ENCODE peak calls at places on chromosomes 5 and 9, in seven cellular contexts. F is SIG-M5, I is PC-9, E is H4, Z is cardiac fibroblast, H is fibroblast of pulmonary artery, X is NCI-H1417. T is an unnamed sample.

GRCh38 chr5:60522299-60522915 is 177.6 kb downstream of the DEPDC1B start:
- DNase-seq in F (no peak), I (no peak), E (no peak), Z (peak; percentile 13), H (peak; percentile 58), X (no peak), T (peak; percentile 82)

GRCh38 chr9:75186767-75187380 is 98.6 kb downstream of the OSTF1 start:
- DNase-seq in F (no peak), I (no peak), E (no peak), Z (peak; percentile 55), H (peak; percentile 49), X (no peak), T (peak; percentile 51)

GRCh38 chr5:5344606-5345005 is 77.9 kb upstream of the ICE1 start:
- DNase-seq in F (no peak), I (no peak), E (no peak), Z (no peak), H (no peak), X (no peak), T (no peak)

GRCh38 chr9:84296146-84296843 is 44.3 kb downstream of the SLC28A3 start:
- DNase-seq in F (no peak), I (no peak), E (no peak), Z (peak; percentile 80), H (peak; percentile 64), X (no peak), T (peak; percentile 49)

GRCh38 chr5:179310439-179311090 is 34.7 kb downstream of the ADAMTS2 start:
- DNase-seq in F (no peak), I (no peak), E (no peak), Z (no peak), H (no peak), X (no peak), T (no peak)

GRCh38 chr9:94865599-94866456 is 139.3 kb downstream of the AOPEP start:
- DNase-seq in F (no peak), I (no peak), E (peak; percentile 80), Z (peak; percentile 28), H (no peak), X (no peak), T (peak; percentile 66)

GRCh38 chr5:40738502-40738901 is 17.3 kb downstream of the TTC33 start:
- DNase-seq in F (no peak), I (no peak), E (no peak), Z (peak; percentile 41), H (no peak), X (no peak), T (no peak)

GRCh38 chr9:14027114-14027812 is 286.7 kb downstream of the NFIB start:
- DNase-seq in F (no peak), I (peak; percentile 69), E (no peak), Z (peak; percentile 25), H (peak; percentile 43), X (peak; percentile 36), T (no peak)

GRCh38 chr9:127637322-127637847 is 25.3 kb downstream of the STXBP1 start:
- DNase-seq in F (no peak), I (no peak), E (peak; percentile 59), Z (peak; percentile 90), H (peak; percentile 90), X (no peak), T (peak; percentile 98)

GRCh38 chr9:127128341-127129072 is 6.1 kb upstream of the ANGPTL2 start:
- DNase-seq in F (no peak), I (peak; percentile 61), E (no peak), Z (peak; percentile 24), H (no peak), X (no peak), T (peak; percentile 54)

T was measured in fibroblast of the aortic adventitia.